ENCODE peak calls at places on chromosomes 1 and 21, in six cellular contexts. V is K562, P is H1, A is GM12878, S is SK-N-SH, K is HepG2. N is an unnamed sample.

GRCh38 chr1:246355421-246356230 is 151.5 kb downstream of the SMYD3 start:
- DNase-seq in V (no peak), K (no peak), S (no peak), A (no peak), P (peak), N (no peak)

GRCh38 chr21:43284238-43284637 is 115.4 kb downstream of the CRYAA start:
- DNase-seq in V (no peak), P (no peak), K (no peak), S (no peak), A (no peak), N (no peak)

GRCh38 chr1:14681182-14681581 is 82.7 kb downstream of the KAZN start:
- DNase-seq in A (no peak), P (no peak), K (no peak), V (no peak), S (no peak), N (no peak)

GRCh38 chr1:54375331-54376084 is 30.7 kb downstream of the SSBP3 start:
- DNase-seq in S (peak), V (peak), K (no peak), A (no peak), P (no peak), N (no peak)

GRCh38 chr1:156897078-156897825 is 3.7 kb downstream of the PEAR1 start:
- DNase-seq in A (no peak), S (no peak), P (no peak), K (no peak), V (no peak), N (no peak)

GRCh38 chr1:85320371-85321131 is 44.1 kb upstream of the BCL10 start:
- DNase-seq in S (no peak), P (no peak), V (no peak), K (no peak), A (no peak), N (no peak)

GRCh38 chr21:27403011-27403410 is 436.1 kb upstream of the ADAMTS5 start:
- DNase-seq in S (no peak), K (no peak), V (no peak), P (no peak), A (no peak), N (no peak)

GRCh38 chr21:20998886-20999285 is 677 bp downstream of the NCAM2 start:
- DNase-seq in V (no peak), S (no peak), K (no peak), P (no peak), A (no peak), N (no peak)

GRCh38 chr21:32803651-32804050 is 32.1 kb upstream of the PAXBP1 start:
- DNase-seq in P (no peak), S (no peak), V (no peak), K (no peak), A (no peak), N (no peak)

GRCh38 chr1:10128081-10128765 is 82.1 kb upstream of the KIF1B start:
- DNase-seq in V (no peak), A (no peak), S (no peak), P (no peak), K (no peak), N (no peak)

GRCh38 chr1:106534612-106535011 is 521.9 kb upstream of the PRMT6 start:
- DNase-seq in K (no peak), A (no peak), V (no peak), S (no peak), P (no peak), N (no peak)

GRCh38 chr1:26831546-26832248 is 5.2 kb downstream of the ZDHHC18 start:
- DNase-seq in K (peak), S (no peak), P (no peak), V (no peak), A (no peak), N (no peak)

GRCh38 chr1:16162163-16162822 is 6.4 kb upstream of the EPHA2 start:
- DNase-seq in S (no peak), A (no peak), V (peak), K (no peak), P (peak), N (no peak)

GRCh38 chr1:92958203-92958970 is 2.9 kb downstream of the DIPK1A start:
- DNase-seq in S (no peak), A (no peak), V (no peak), P (no peak), K (peak), N (no peak)

GRCh38 chr1:155207578-155208405 is at the start of gene THBS3:
- DNase-seq in S (peak), V (no peak), K (no peak), A (no peak), P (peak), N (no peak)

GRCh38 chr1:219416598-219417238 is 196.2 kb downstream of the ZC3H11B start:
- DNase-seq in A (peak), P (peak), K (peak), V (peak), S (peak), N (peak)

GRCh38 chr1:176605151-176605550 is 142.2 kb downstream of the PAPPA2 start:
- DNase-seq in V (no peak), S (no peak), K (no peak), A (no peak), P (no peak), N (no peak)

GRCh38 chr1:85692730-85693314 is 15.4 kb downstream of the ZNHIT6 start:
- DNase-seq in P (no peak), S (no peak), K (peak), A (no peak), V (peak), N (no peak)

GRCh38 chr1:34002810-34003209 is 138.9 kb downstream of the HMGB4 start:
- DNase-seq in K (no peak), V (no peak), A (no peak), S (no peak), P (no peak), N (no peak)

GRCh38 chr1:13754003-13754402 is 54.0 kb downstream of the PRDM2 start:
- DNase-seq in A (peak), V (no peak), K (no peak), S (no peak), P (no peak), N (no peak)

GRCh38 chr1:227356582-227357228 is 38.4 kb upstream of the CDC42BPA start:
- DNase-seq in V (peak), S (no peak), A (no peak), P (peak), K (peak), N (no peak)
- TF ChIP-seq TAF1 in V (no peak), S (no peak), A (no peak), P (no peak), K (no peak), N (no peak)

GRCh38 chr1:2412395-2412772 is at the start of gene PEX10:
- DNase-seq in V (peak), K (peak), A (peak), S (peak), P (peak), N (peak)
- TF ChIP-seq POLR2AphosphoS5 in V (peak), K (no peak), A (no peak), S (peak), P (peak), N (no peak)

GRCh38 chr1:223713546-223714420 is 1.4 kb downstream of the CAPN2 start:
- DNase-seq in S (no peak), A (no peak), V (peak), P (no peak), K (no peak), N (no peak)
- TF ChIP-seq TAF1 in S (no peak), A (no peak), V (no peak), P (no peak), K (no peak), N (no peak)

DNA sequence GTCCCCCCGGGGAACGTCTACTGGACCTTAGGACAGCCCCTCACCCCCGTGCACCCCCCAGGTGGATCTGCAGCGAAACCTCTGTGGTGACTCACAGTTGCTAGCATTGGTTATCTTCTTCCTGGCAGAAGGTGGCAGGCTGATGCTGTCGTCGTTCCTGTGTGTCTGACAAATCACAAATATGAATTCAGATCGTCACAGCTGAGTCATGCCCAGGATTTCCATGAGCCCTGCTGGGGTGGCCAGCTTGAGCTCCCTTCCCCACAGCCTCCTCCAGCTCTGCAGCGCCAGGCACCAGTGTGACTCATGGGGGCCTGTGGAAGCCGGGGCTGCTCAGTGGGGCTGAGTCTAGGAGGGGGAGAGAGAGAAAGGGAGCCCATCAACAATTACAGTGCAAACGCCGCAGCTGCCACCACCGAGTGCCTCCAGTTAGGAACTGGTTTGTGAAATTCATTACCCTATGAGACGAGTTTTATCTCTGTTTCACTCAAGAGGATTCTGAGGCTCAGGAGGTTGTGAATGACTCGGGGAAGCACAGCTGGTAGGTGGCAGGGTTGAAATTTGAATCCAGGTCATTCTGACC is 197.9 kb downstream of the DYRK1A start:
- DNase-seq in A (peak), S (peak), V (peak), K (peak), P (peak), N (peak)
- TF ChIP-seq POLR2AphosphoS5 in A (no peak), S (no peak), V (peak), K (no peak), P (no peak), N (no peak)

GRCh38 chr1:30618335-30618747 is 105.0 kb downstream of the MATN1 start:
- DNase-seq in P (no peak), K (no peak), A (no peak), S (no peak), V (no peak), N (no peak)

GRCh38 chr1:30627206-30627605 is 96.2 kb downstream of the MATN1 start:
- DNase-seq in P (no peak), K (no peak), V (no peak), A (no peak), S (no peak), N (no peak)

GRCh38 chr1:30627994-30628393 is 95.4 kb downstream of the MATN1 start:
- DNase-seq in V (no peak), P (no peak), S (no peak), K (no peak), A (no peak), N (no peak)

DNA sequence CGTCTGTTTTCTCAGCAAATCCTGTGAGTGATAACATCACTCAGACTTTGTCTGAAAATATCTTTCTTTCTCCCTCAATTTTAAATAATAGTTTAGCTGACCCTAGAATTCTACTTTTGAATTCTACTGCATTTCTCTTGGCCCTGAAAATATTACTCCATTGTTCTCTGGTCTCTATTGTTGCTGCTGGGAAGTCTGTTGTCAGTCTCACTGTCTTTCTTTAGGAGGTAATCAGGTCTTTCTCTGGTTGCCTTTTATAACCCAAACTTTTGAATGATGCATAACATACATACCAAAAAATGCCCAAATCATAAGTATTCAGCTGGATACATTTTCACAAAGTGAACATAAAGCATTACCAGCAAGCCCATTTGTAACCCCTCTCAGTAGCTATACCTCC is 100.0 kb downstream of the MATN1 start:
- DNase-seq in A (no peak), V (no peak), K (no peak), P (no peak), S (no peak), N (no peak)
- TF ChIP-seq TAF1 in A (no peak), V (no peak), K (no peak), P (no peak), S (no peak), N (no peak)

DNA sequence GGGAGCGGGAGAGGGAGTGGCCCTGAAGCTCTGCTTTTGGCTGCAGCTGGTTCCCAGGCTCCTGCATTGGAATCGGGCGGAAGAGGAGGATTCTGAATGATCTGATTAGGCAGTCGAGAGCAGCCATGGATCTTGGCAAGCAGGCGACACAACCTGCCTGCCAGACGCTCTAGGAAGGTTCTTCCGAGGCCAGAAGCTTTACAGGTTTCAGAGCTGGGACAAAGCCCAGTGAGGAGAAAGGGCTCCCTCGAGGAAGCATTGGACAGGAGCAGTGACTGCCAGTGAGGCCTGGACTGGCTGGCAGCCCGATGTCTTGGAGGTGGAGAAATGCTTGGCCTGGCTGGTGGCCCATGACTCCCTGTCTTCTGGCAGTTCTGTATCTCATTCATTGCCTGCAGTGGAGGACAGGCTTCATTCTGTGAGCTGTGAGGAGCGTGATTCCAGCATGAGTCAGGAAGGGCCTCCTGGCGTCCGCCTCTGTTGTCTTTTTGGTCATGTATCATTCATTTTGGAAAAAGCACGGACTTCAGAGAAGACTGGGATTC is 132.7 kb upstream of the IPO9 start:
- DNase-seq in K (no peak), A (no peak), P (no peak), V (no peak), S (peak), N (no peak)
- TF ChIP-seq POLR2AphosphoS5 in K (no peak), A (no peak), P (no peak), V (no peak), S (peak), N (no peak)

GRCh38 chr1:37288900-37289299 is 185.5 kb upstream of the ZC3H12A start:
- DNase-seq in S (no peak), P (no peak), V (peak), A (peak), K (no peak), N (peak)
- TF ChIP-seq TAF1 in S (no peak), P (no peak), V (no peak), A (peak), K (no peak), N (peak)

GRCh38 chr1:171254859-171255258 is 6.6 kb downstream of the FMO1 start:
- DNase-seq in S (no peak), P (no peak), V (no peak), A (no peak), K (no peak), N (no peak)

GRCh38 chr1:171252482-171252881 is 4.2 kb downstream of the FMO1 start:
- DNase-seq in A (peak), K (no peak), V (no peak), S (no peak), P (no peak), N (no peak)

GRCh38 chr1:171258429-171258828 is 10.1 kb downstream of the FMO1 start:
- DNase-seq in K (no peak), V (no peak), P (no peak), A (no peak), S (no peak), N (no peak)

GRCh38 chr1:171258943-171259342 is 10.6 kb downstream of the FMO1 start:
- DNase-seq in P (no peak), V (no peak), S (no peak), K (no peak), A (no peak), N (no peak)

GRCh38 chr1:171257207-171258052 is 9.1 kb downstream of the FMO1 start:
- DNase-seq in V (no peak), S (peak), K (no peak), P (no peak), A (no peak), N (no peak)
- TF ChIP-seq POLR2AphosphoS5 in V (no peak), S (no peak), K (no peak), P (no peak), A (no peak), N (no peak)